ENCODE peak calls at places on chromosome 7, in nine cellular contexts. G is CD8-positive, alpha-beta T cell; P is astrocyte of the cerebellum; N is GM23338; O is AG09319; X is astrocyte; H is GM10248; A is CD4-positive, alpha-beta T cell; W is IMR-90. E is an unnamed sample.

GRCh38 chr7:32256376-32256775 is 186.2 kb upstream of the PDE1C start:
- DNase-seq in G (no peak), P (no peak), N (no peak), O (no peak), X (no peak), H (no peak), A (no peak), W (no peak), E (no peak)

GRCh38 chr7:101772508-101773306 is 44.7 kb upstream of the CUX1 start:
- DNase-seq in G (no peak), P (no peak), N (no peak), O (no peak), X (no peak), H (no peak), A (no peak), W (no peak), E (no peak)

GRCh38 chr7:15558747-15559146 is 3.1 kb downstream of the AGMO start:
- DNase-seq in G (no peak), P (no peak), N (no peak), O (no peak), X (peak), H (no peak), A (no peak), W (peak), E (no peak)

GRCh38 chr7:76358053-76358477 is 726 bp downstream of the YWHAG start:
- DNase-seq in G (peak), P (no peak), N (peak), O (no peak), X (no peak), H (no peak), A (no peak), W (peak), E (no peak)

GRCh38 chr7:105648561-105649401 is 67.5 kb upstream of the EFCAB10 start:
- DNase-seq in G (no peak), P (no peak), N (no peak), O (no peak), X (no peak), H (no peak), A (no peak), W (no peak), E (no peak)

GRCh38 chr7:557556-557877 is 37.9 kb upstream of the PDGFA start:
- DNase-seq in G (no peak), P (no peak), N (no peak), O (no peak), X (no peak), H (no peak), A (no peak), W (no peak), E (no peak)

GRCh38 chr7:118183586-118184391 is at the start of gene LSM8:
- DNase-seq in G (peak), P (peak), N (peak), O (peak), X (peak), H (peak), A (peak), W (peak), E (peak)

GRCh38 chr7:34036069-34036920 is 131.0 kb downstream of the BMPER start:
- DNase-seq in G (no peak), P (no peak), N (no peak), O (no peak), X (peak), H (no peak), A (no peak), W (peak), E (no peak)

GRCh38 chr7:158786898-158787297 is 42.4 kb downstream of the ESYT2 start:
- DNase-seq in G (no peak), P (no peak), N (no peak), O (no peak), X (no peak), H (no peak), A (no peak), W (no peak), E (no peak)

GRCh38 chr7:130700760-130701159 is 14.4 kb upstream of the TSGA13 start:
- DNase-seq in G (no peak), P (no peak), N (no peak), O (no peak), X (no peak), H (no peak), A (no peak), W (no peak), E (no peak)

GRCh38 chr7:144516729-144517128 is 113.2 kb upstream of the NOBOX start:
- DNase-seq in G (no peak), P (no peak), N (peak), O (no peak), X (no peak), H (no peak), A (no peak), W (no peak), E (no peak)

GRCh38 chr7:157983442-157984137 is 604.0 kb downstream of the PTPRN2 start:
- DNase-seq in G (no peak), P (no peak), N (no peak), O (no peak), X (no peak), H (no peak), A (no peak), W (no peak), E (no peak)

GRCh38 chr7:95558866-95559265 is 37.5 kb downstream of the PDK4 start:
- DNase-seq in G (no peak), P (no peak), N (peak), O (no peak), X (no peak), H (no peak), A (no peak), W (no peak), E (no peak)

GRCh38 chr7:84317536-84317935 is 122.9 kb upstream of the SEMA3A start:
- DNase-seq in G (no peak), P (no peak), N (no peak), O (no peak), X (no peak), H (no peak), A (no peak), W (no peak), E (no peak)

GRCh38 chr7:89623018-89623672 is 531.1 kb upstream of the STEAP1 start:
- DNase-seq in G (no peak), P (peak), N (peak), O (peak), X (no peak), H (peak), A (no peak), W (peak), E (no peak)

DNA sequence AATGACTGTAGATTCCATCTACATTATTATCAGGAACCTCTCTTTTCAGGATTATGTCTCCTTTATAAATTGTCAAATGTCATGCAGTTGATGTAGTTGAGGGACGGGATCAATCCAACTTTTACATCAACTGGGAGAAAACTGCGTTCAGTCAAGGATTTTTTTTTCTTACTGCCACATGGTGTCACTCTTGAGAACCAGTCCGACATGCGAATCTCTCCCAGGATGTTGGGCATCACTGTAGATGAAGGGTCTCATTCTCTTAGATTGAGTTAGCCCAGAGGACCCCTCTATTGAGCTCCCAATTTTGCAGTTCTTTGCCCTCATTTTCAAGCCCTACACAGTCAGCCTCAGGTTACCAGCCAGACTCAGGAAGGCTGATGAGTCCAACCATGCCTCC is 120.3 kb upstream of the PTPRZ1 start:
- DNase-seq in G (no peak), P (no peak), N (peak), O (no peak), X (peak), H (no peak), A (no peak), W (peak), E (no peak)
- TF ChIP-seq CTCF in G (no peak), P (peak), N (peak), O (peak), X (peak), H (no peak), A (no peak), W (peak), E (no peak)

DNA sequence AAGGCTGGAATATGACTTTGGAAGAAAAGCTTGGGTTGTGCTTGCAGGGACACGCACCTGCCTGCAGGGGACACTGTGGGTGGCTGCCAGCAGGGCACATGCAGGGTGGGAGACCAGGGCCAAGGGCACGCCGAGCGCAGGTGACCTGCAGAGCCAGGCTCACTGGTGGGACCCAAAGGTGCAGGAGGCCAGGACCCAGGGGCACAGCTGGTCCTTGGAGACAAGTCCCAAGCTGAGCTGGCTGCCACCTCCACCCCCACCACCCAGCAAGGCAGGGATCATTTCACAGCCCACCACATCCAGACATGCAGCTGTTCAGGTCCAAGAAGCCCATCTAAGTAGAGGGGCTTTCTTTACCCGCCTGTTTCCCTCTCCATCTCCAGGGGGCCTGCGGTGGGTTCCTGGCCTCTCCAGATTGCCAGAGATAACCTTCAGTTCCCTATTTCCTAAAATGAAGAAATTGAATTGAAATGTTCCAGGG is 13.8 kb upstream of the CLIP2 start:
- DNase-seq in G (no peak), P (no peak), N (peak), O (no peak), X (no peak), H (no peak), A (no peak), W (no peak), E (no peak)
- TF ChIP-seq CTCF in G (peak), P (peak), N (peak), O (peak), X (no peak), H (peak), A (no peak), W (peak), E (peak)

GRCh38 chr7:104106106-104106505 is 101.7 kb downstream of the ORC5 start:
- DNase-seq in G (no peak), P (no peak), N (no peak), O (no peak), X (no peak), H (no peak), A (no peak), W (peak), E (no peak)
- TF ChIP-seq CTCF in G (no peak), P (peak), N (peak), O (peak), X (no peak), H (no peak), A (no peak), W (peak), E (no peak)

DNA sequence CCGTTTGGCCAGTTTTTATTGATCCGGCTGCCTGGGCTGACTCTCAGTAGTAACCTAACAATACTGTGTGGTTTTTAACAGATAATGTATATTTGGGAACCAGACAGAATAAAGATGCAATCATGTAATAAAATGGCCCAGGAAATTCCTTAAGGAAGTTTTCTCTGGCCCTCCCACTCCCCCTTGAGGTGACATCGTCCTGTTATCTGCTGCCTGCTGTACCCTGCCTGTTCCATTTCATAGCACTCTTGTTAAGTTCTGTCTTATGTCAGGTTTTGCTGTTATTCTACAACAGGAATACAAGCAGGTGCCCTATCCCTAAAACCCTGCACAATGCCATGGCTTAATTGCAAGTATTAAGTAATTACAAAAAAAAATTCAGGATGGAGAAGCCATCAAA is 12.5 kb downstream of the ITGB8 start:
- DNase-seq in G (no peak), P (no peak), N (peak), O (no peak), X (no peak), H (no peak), A (no peak), W (no peak), E (no peak)
- TF ChIP-seq CTCF in G (no peak), P (peak), N (peak), O (no peak), X (peak), H (no peak), A (no peak), W (peak), E (no peak)

DNA sequence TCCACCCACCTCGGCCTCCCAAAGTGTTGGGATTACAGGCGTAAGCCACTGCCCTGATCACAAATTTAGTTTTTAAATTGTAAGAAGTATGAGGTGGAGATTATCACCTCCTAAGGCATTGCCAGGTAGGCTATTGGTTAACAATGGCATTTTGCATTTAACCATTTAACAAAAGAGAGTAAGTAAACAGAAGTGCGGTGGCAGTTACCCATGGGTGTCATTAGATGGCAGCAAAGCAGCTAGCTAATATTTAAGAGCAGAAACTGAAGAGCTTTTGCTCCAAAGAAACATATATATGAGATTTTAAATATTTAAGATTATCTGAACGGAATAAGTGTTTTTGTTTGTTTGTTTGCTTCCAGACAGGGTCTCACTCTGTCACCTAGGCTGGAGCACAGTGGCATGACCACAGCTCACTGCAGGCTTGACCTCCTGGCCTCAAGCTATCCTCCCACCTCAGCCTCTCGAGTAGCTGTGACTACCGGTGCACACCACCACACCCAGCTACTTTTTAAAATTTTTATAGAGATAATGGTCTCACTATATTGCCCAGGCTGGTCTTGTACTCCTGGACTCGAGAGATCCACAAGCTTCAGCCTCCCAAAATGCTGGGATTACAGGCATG is 325.5 kb upstream of the C7orf33 start:
- DNase-seq in G (no peak), P (peak), N (peak), O (no peak), X (peak), H (peak), A (no peak), W (peak), E (no peak)
- TF ChIP-seq CTCF in G (peak), P (peak), N (peak), O (peak), X (peak), H (peak), A (no peak), W (peak), E (peak)